ENCODE peak calls at places on chromosome 13, in five cellular contexts. C is A549, P is IMR-90, L is stomach, Z is suprapubic skin. V is an unnamed sample. For H3K4me1, the result is how much of the 10 kb centered on the place peaks cover.

GRCh38 chr13:45473627-45474026 is 8.9 kb downstream of the COG3 start:
- DNase-seq in C (peak), P (no peak), L (no peak), Z (no peak), V (no peak)

GRCh38 chr13:73603646-73604045 is 530.6 kb downstream of the KLF12 start:
- DNase-seq in C (no peak), P (no peak), L (no peak), Z (no peak), V (no peak)

GRCh38 chr13:77300176-77301141 is 26.4 kb downstream of the MYCBP2 start:
- DNase-seq in C (peak), P (peak), L (no peak), Z (no peak), V (no peak)

GRCh38 chr13:69243366-69243765 is 864.3 kb upstream of the ATXN8OS start:
- DNase-seq in C (no peak), P (no peak), L (no peak), Z (no peak), V (no peak)

GRCh38 chr13:25783480-25784081 is 268.2 kb downstream of the SHISA2 start:
- DNase-seq in C (no peak), P (no peak), L (no peak), Z (no peak), V (no peak)

GRCh38 chr13:99496322-99497142 is 4.7 kb upstream of the TM9SF2 start:
- DNase-seq in C (peak), P (peak), L (peak), Z (peak), V (no peak)

GRCh38 chr13:100825551-100825950 is 151.0 kb upstream of the TMTC4 start:
- DNase-seq in C (no peak), P (peak), L (no peak), Z (no peak), V (no peak)

GRCh38 chr13:66984241-66984640 is 245.9 kb downstream of the PCDH9 start:
- DNase-seq in C (no peak), P (peak), L (no peak), Z (no peak), V (no peak)

GRCh38 chr13:21670006-21670882 is 629 bp upstream of the FGF9 start:
- DNase-seq in C (peak), P (peak), L (peak), Z (peak), V (peak)

GRCh38 chr13:79445968-79446645 is 34.8 kb upstream of the NDFIP2 start:
- DNase-seq in C (no peak), P (no peak), L (no peak), Z (no peak), V (no peak)

GRCh38 chr13:38981096-38981495 is 9.5 kb downstream of the STOML3 start:
- DNase-seq in C (no peak), P (no peak), L (no peak), Z (no peak), V (no peak)

GRCh38 chr13:106100261-106100919 is 435.1 kb downstream of the EFNB2 start:
- DNase-seq in C (peak), P (no peak), L (peak), Z (no peak), V (peak)

GRCh38 chr13:110380359-110381028 is 73.4 kb downstream of the COL4A2 start:
- DNase-seq in C (peak), P (peak), L (no peak), Z (no peak), V (no peak)
- H3K4me1 ChIP-seq in C (under half), P (under half), L (under half), Z (under half), V (under half)

GRCh38 chr13:97223711-97224461 is 1.8 kb downstream of the MBNL2 start:
- DNase-seq in C (peak), P (peak), L (peak), Z (no peak), V (peak)
- TF ChIP-seq POLR2A in C (no peak), P (peak), L (no peak), Z (no peak), V (no peak)

GRCh38 chr13:48494874-48495273 is 38.0 kb downstream of the RCBTB2 start:
- DNase-seq in C (no peak), P (no peak), L (no peak), Z (no peak), V (no peak)

GRCh38 chr13:48500652-48501197 is 32.2 kb downstream of the RCBTB2 start:
- DNase-seq in C (peak), P (peak), L (no peak), Z (no peak), V (no peak)

GRCh38 chr13:48496271-48496670 is 36.6 kb downstream of the RCBTB2 start:
- DNase-seq in C (no peak), P (no peak), L (no peak), Z (no peak), V (no peak)

GRCh38 chr13:48496796-48497195 is 36.1 kb downstream of the RCBTB2 start:
- DNase-seq in C (no peak), P (no peak), L (no peak), Z (no peak), V (no peak)

GRCh38 chr13:48497669-48498068 is 35.2 kb downstream of the RCBTB2 start:
- DNase-seq in C (no peak), P (no peak), L (no peak), Z (no peak), V (no peak)
- H3K4me1 ChIP-seq in C (under half), P (under half), L (under half), Z (under half), V (under half)

GRCh38 chr13:48233097-48233885 is at the start of gene ITM2B:
- DNase-seq in C (peak), P (peak), L (peak), Z (peak), V (peak)
- TF ChIP-seq POLR2A in C (peak), P (peak), L (no peak), Z (no peak), V (peak)

GRCh38 chr13:40341086-40341471 is 325.4 kb downstream of the FOXO1 start:
- DNase-seq in C (no peak), P (no peak), L (no peak), Z (no peak), V (no peak)
- H3K4me1 ChIP-seq in C (under half), P (under half), L (under half), Z (under half), V (under half)

GRCh38 chr13:41310963-41311606 is at the start of gene NAA16:
- DNase-seq in C (peak), P (peak), L (peak), Z (peak), V (peak)
- TF ChIP-seq POLR2A in C (peak), P (no peak), L (no peak), Z (no peak), V (peak)

DNA sequence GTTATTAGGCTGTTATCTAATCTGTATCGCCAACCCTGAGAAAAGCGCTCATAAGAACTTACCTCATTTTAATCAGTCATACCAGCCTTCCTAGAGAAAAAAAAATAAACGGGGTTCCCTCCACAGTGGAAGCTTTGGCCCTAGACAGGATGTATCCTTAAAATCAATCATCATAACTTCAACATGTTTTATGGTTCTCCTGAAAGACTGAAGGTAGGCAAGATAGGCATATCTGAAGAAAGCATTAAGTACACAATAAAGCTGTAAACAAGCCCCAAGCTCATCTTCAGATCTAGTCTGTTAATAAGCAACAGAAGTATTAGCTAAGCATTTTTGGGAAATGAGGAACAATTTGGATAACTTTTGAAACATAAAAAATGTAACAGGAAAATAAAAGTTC is 18.7 kb upstream of the SERP2 start:
- DNase-seq in C (no peak), P (no peak), L (no peak), Z (no peak), V (no peak)
- H3K4me1 ChIP-seq in C (under half), P (under half), L (under half), Z (under half), V (under half)

GRCh38 chr13:30307194-30307965 is at the start of gene KATNAL1:
- DNase-seq in C (peak), P (peak), L (peak), Z (peak), V (peak)
- TF ChIP-seq POLR2A in C (peak), P (peak), L (no peak), Z (no peak), V (no peak)

DNA sequence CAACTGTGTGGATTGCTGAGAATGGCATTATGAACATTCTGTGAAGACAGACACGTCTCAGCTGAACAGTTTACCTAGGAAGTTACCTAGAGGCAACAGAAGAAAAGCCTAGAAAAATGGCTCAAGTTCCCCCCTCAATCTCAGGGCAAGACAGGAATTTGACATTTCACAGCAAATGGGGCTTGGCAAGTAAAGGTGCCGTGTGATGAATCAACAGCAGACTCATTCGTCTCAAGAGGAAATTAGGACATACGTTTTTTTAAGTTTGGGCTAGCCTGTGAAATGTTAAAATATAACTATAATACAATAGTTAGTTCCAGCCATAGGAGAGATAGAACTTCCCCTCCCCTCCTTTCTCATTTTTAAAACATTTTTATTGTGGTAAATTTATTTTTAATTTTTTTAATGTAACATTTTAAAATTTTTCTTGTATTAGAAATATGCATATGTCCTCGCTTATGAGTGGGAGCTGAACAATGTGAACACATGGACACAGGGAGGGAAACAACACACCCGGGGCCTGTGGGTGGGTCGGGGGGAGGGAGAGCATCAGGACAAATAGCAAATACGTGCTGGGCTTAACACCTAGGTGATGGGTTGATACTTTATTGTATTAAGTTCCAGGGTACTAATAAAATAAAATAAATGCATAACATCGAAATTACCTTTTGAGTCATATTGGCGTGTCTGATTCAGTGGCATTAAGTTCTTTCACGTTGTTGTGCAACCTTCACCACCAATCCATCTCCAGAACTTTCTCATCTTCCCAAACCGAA is 116.0 kb downstream of the COL4A2 start:
- DNase-seq in C (no peak), P (no peak), L (no peak), Z (no peak), V (no peak)
- H3K4me1 ChIP-seq in C (under half), P (under half), L (under half), Z (under half), V (under half)

V was measured in heart left ventricle.